ENCODE peak calls at places on chromosomes 1 and 21, in seven cellular contexts. G, C, S, Q, L, B and E are unnamed samples.

GRCh38 chr1:82227286-82227685 is 426.6 kb downstream of the ADGRL2 start:
- DNase-seq in G (no peak), C (peak; percentile 0), S (no peak), Q (peak; percentile 43), L (no peak), B (no peak), E (no peak)

GRCh38 chr1:180522204-180522497 is 19.8 kb upstream of the ACBD6 start:
- DNase-seq in G (peak; percentile 32), C (no peak), S (peak; percentile 79), Q (no peak), L (no peak), B (no peak), E (no peak)

GRCh38 chr1:72635719-72636118 is 353.4 kb upstream of the NEGR1 start:
- DNase-seq in G (no peak), C (peak; percentile 5), S (no peak), Q (no peak), L (no peak), B (no peak), E (peak; percentile 2)

GRCh38 chr1:79726321-79726720 is 719.8 kb upstream of the ADGRL4 start:
- DNase-seq in G (no peak), C (peak; percentile 21), S (no peak), Q (no peak), L (no peak), B (no peak), E (peak; percentile 93)

GRCh38 chr1:22969224-22969829 is 3.3 kb downstream of the LACTBL1 start:
- DNase-seq in G (no peak), C (peak; percentile 97), S (peak; percentile 67), Q (peak; percentile 68), L (peak; percentile 16), B (no peak), E (peak; percentile 72)

GRCh38 chr1:93814059-93814794 is 64.8 kb downstream of the DNTTIP2 start:
- DNase-seq in G (peak; percentile 66), C (peak; percentile 92), S (peak; percentile 71), Q (no peak), L (peak; percentile 41), B (peak; percentile 54), E (peak; percentile 90)

GRCh38 chr1:192984058-192984457 is 75.1 kb downstream of the UCHL5 start:
- DNase-seq in G (no peak), C (no peak), S (no peak), Q (no peak), L (no peak), B (no peak), E (no peak)

GRCh38 chr1:202011994-202012393 is 1.6 kb downstream of the ELF3 start:
- DNase-seq in G (no peak), C (no peak), S (no peak), Q (no peak), L (no peak), B (no peak), E (no peak)

GRCh38 chr1:59601032-59601431 is 213.7 kb upstream of the HOOK1 start:
- DNase-seq in G (peak; percentile 26), C (no peak), S (no peak), Q (no peak), L (no peak), B (peak; percentile 59), E (peak; percentile 20)

GRCh38 chr1:162635418-162635817 is 3.2 kb downstream of the DDR2 start:
- DNase-seq in G (no peak), C (no peak), S (no peak), Q (no peak), L (no peak), B (no peak), E (no peak)

GRCh38 chr1:172906778-172907592 is 143.8 kb downstream of the TNFSF18 start:
- DNase-seq in G (no peak), C (peak; percentile 95), S (no peak), Q (no peak), L (peak; percentile 97), B (no peak), E (peak; percentile 71)

GRCh38 chr1:86823821-86824500 is 90.0 kb downstream of the SELENOF start:
- DNase-seq in G (no peak), C (no peak), S (no peak), Q (no peak), L (no peak), B (no peak), E (no peak)

GRCh38 chr1:201715801-201716741 is 112.9 kb upstream of the IPO9 start:
- DNase-seq in G (no peak), C (no peak), S (no peak), Q (no peak), L (no peak), B (no peak), E (no peak)

GRCh38 chr1:201180901-201181300 is 9.7 kb upstream of the IGFN1 start:
- DNase-seq in G (no peak), C (no peak), S (no peak), Q (no peak), L (no peak), B (no peak), E (no peak)

GRCh38 chr1:24070821-24071393 is 41.0 kb downstream of the MYOM3 start:
- DNase-seq in G (peak; percentile 75), C (peak; percentile 85), S (peak; percentile 82), Q (peak; percentile 34), L (peak; percentile 29), B (peak; percentile 78), E (peak; percentile 78)

GRCh38 chr1:45448357-45448756 is 42.6 kb downstream of the TESK2 start:
- DNase-seq in G (no peak), C (no peak), S (no peak), Q (no peak), L (no peak), B (no peak), E (no peak)

GRCh38 chr21:18244721-18245486 is at the start of gene CHODL:
- DNase-seq in G (no peak), C (peak; percentile 4), S (no peak), Q (no peak), L (no peak), B (no peak), E (no peak)

GRCh38 chr1:13732971-13733667 is 33.1 kb downstream of the PRDM2 start:
- DNase-seq in G (no peak), C (no peak), S (no peak), Q (no peak), L (no peak), B (no peak), E (no peak)

GRCh38 chr1:153392822-153393221 is 1.9 kb upstream of the S100A8 start:
- DNase-seq in G (no peak), C (no peak), S (no peak), Q (no peak), L (no peak), B (no peak), E (no peak)

GRCh38 chr1:111598534-111598933 is 21.1 kb upstream of the RAP1A start:
- DNase-seq in G (no peak), C (no peak), S (no peak), Q (no peak), L (no peak), B (no peak), E (no peak)

GRCh38 chr1:211036701-211037494 is 97.0 kb downstream of the KCNH1 start:
- DNase-seq in G (no peak), C (peak; percentile 77), S (no peak), Q (peak; percentile 98), L (peak; percentile 84), B (no peak), E (no peak)

GRCh38 chr1:165639821-165640623 is 9.0 kb downstream of the MGST3 start:
- DNase-seq in G (no peak), C (no peak), S (no peak), Q (no peak), L (no peak), B (no peak), E (peak; percentile 41)

GRCh38 chr1:108595510-108595909 is 35.6 kb downstream of the EEIG2 start:
- DNase-seq in G (no peak), C (peak; percentile 52), S (no peak), Q (no peak), L (no peak), B (no peak), E (peak; percentile 86)

GRCh38 chr1:11982010-11982392 is 1.8 kb downstream of the MFN2 start:
- DNase-seq in G (no peak), C (no peak), S (no peak), Q (no peak), L (no peak), B (no peak), E (no peak)
- H3K4me3 ChIP-seq in G (no peak overlapping the region), C (no peak overlapping the region), S (no peak overlapping the region), Q (no peak overlapping the region), L (no peak overlapping the region), B (peak overlapping the region; percentile 97), E (no peak overlapping the region)

GRCh38 chr21:42520628-42521253 is 7.1 kb downstream of the SLC37A1 start:
- DNase-seq in G (no peak), C (peak; percentile 37), S (no peak), Q (no peak), L (no peak), B (no peak), E (no peak)
- TF ChIP-seq CTCF in G (no peak), C (peak; percentile 64), S (no peak), Q (peak; percentile 20), L (peak; percentile 16), B (no peak), E (peak; percentile 31)

GRCh38 chr1:33337994-33338494 is 17.1 kb upstream of the A3GALT2 start:
- DNase-seq in G (no peak), C (peak; percentile 87), S (no peak), Q (no peak), L (no peak), B (no peak), E (peak; percentile 84)
- H3K4me3 ChIP-seq in G (peak overlapping the region; percentile 23), C (no peak overlapping the region), S (no peak overlapping the region), Q (no peak overlapping the region), L (no peak overlapping the region), B (peak overlapping the region; percentile 26), E (no peak overlapping the region)

GRCh38 chr1:247390996-247391395 is 25.0 kb upstream of the NLRP3 start:
- DNase-seq in G (no peak), C (no peak), S (no peak), Q (no peak), L (no peak), B (no peak), E (no peak)

GRCh38 chr1:247387096-247387495 is 28.9 kb upstream of the NLRP3 start:
- DNase-seq in G (no peak), C (no peak), S (no peak), Q (no peak), L (no peak), B (no peak), E (no peak)

GRCh38 chr1:247387500-247387899 is 28.5 kb upstream of the NLRP3 start:
- DNase-seq in G (no peak), C (no peak), S (no peak), Q (no peak), L (no peak), B (no peak), E (no peak)

GRCh38 chr1:247392088-247392487 is 23.9 kb upstream of the NLRP3 start:
- DNase-seq in G (no peak), C (no peak), S (no peak), Q (no peak), L (no peak), B (no peak), E (no peak)

DNA sequence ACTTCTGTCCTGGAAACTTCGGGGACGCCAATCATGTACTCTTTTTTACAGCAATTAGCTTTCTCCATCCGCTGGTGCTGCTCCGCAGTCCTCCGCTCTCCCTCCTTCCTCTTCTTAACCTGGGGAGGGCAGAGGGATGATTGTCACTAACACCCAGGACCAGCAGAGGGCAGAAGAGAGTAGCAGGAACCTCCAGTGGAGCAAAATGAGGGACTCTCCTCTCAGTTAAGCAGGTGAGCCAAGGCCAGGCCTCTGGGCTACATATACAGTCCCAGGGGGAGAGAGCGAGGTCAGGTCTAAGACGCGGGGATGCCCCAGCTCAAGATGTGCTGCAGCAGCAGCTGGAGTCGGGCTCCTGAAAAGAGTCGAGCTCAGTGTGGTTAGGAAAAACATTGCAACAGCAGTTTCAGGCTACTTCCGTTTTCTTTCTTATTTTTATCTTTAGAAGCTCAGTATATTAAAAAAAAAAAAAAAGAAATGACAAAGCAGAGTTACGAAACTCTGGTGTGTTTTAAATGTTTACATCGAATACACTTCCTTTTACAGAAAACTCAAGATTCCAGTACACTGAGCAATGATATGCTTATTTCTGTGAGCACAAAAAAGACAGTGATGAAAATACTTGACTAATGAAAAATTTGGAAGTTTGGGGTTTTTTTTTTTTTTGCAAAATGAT is 25.7 kb upstream of the NLRP3 start:
- DNase-seq in G (peak; percentile 67), C (peak; percentile 82), S (peak; percentile 66), Q (no peak), L (peak; percentile 28), B (peak; percentile 75), E (peak; percentile 80)
- TF ChIP-seq CTCF in G (peak; percentile 72), C (peak; percentile 98), S (peak; percentile 51), Q (peak; percentile 98), L (peak; percentile 96), B (peak; percentile 87), E (peak; percentile 98)